ENCODE peak calls at places on chromosomes 6 and 20, in six cellular contexts. G is NT2/D1, Q is HepG2, L is lung, W is OCI-LY7, O is GM12864. T is an unnamed sample.

GRCh38 chr6:20169786-20170185 is 42.5 kb downstream of the MBOAT1 start:
- DNase-seq in G (no peak), Q (no peak), L (no peak), W (no peak), O (no peak), T (no peak)

GRCh38 chr20:64083380-64084208 is 604 bp downstream of the LKAAEAR1 start:
- DNase-seq in G (peak), Q (peak), L (peak), W (peak), O (no peak), T (peak)

GRCh38 chr6:4291453-4292403 is 156.4 kb upstream of the ECI2 start:
- DNase-seq in G (no peak), Q (peak), L (no peak), W (no peak), O (no peak), T (no peak)

GRCh38 chr6:105526198-105526872 is 123.5 kb upstream of the PREP start:
- DNase-seq in G (no peak), Q (no peak), L (no peak), W (no peak), O (no peak), T (no peak)

GRCh38 chr6:113361014-113361645 is 496.0 kb upstream of the MARCKS start:
- DNase-seq in G (no peak), Q (peak), L (no peak), W (no peak), O (no peak), T (no peak)

GRCh38 chr6:75618437-75618836 is 16.8 kb downstream of the SENP6 start:
- DNase-seq in G (no peak), Q (no peak), L (no peak), W (no peak), O (no peak), T (no peak)

GRCh38 chr6:143232849-143233248 is 172.2 kb downstream of the AIG1 start:
- DNase-seq in G (peak), Q (peak), L (peak), W (peak), O (no peak), T (peak)

GRCh38 chr6:50591135-50591534 is 122.2 kb upstream of the TFAP2D start:
- DNase-seq in G (no peak), Q (no peak), L (no peak), W (no peak), O (no peak), T (no peak)

GRCh38 chr20:62780204-62780603 is 16.1 kb upstream of the MRGBP start:
- DNase-seq in G (no peak), Q (no peak), L (no peak), W (no peak), O (no peak), T (no peak)

GRCh38 chr20:3340443-3340842 is 67.0 kb downstream of the DNAAF9 start:
- DNase-seq in G (no peak), Q (no peak), L (peak), W (no peak), O (no peak), T (no peak)

GRCh38 chr6:121653624-121654008 is 218.2 kb downstream of the GJA1 start:
- DNase-seq in G (no peak), Q (no peak), L (no peak), W (no peak), O (no peak), T (no peak)

GRCh38 chr6:21367649-21368154 is 225.8 kb upstream of the SOX4 start:
- DNase-seq in G (no peak), Q (peak), L (no peak), W (no peak), O (no peak), T (no peak)

GRCh38 chr6:112665114-112665513 is 318.0 kb downstream of the RFPL4B start:
- DNase-seq in G (no peak), Q (no peak), L (no peak), W (no peak), O (no peak), T (no peak)

GRCh38 chr20:31572042-31572700 is 32.9 kb upstream of the ID1 start:
- DNase-seq in G (no peak), Q (no peak), L (no peak), W (no peak), O (no peak), T (no peak)
- H3K4me3 ChIP-seq in G (peak), Q (peak), L (no peak), W (peak), O (peak), T (peak)

GRCh38 chr20:47271216-47271615 is 85.3 kb downstream of the ZMYND8 start:
- DNase-seq in G (no peak), Q (no peak), L (no peak), W (no peak), O (no peak), T (no peak)

GRCh38 chr20:47266847-47267515 is 89.5 kb downstream of the ZMYND8 start:
- DNase-seq in G (no peak), Q (no peak), L (no peak), W (no peak), O (no peak), T (no peak)

GRCh38 chr20:47267621-47268020 is 88.9 kb downstream of the ZMYND8 start:
- DNase-seq in G (no peak), Q (no peak), L (no peak), W (no peak), O (no peak), T (no peak)

GRCh38 chr20:47272893-47273590 is 83.5 kb downstream of the ZMYND8 start:
- DNase-seq in G (peak), Q (peak), L (peak), W (peak), O (peak), T (peak)

GRCh38 chr20:47269309-47270165 is 87.0 kb downstream of the ZMYND8 start:
- DNase-seq in G (no peak), Q (no peak), L (no peak), W (no peak), O (no peak), T (no peak)
- H3K4me3 ChIP-seq in G (no peak), Q (no peak), L (no peak), W (no peak), O (no peak), T (no peak)

DNA sequence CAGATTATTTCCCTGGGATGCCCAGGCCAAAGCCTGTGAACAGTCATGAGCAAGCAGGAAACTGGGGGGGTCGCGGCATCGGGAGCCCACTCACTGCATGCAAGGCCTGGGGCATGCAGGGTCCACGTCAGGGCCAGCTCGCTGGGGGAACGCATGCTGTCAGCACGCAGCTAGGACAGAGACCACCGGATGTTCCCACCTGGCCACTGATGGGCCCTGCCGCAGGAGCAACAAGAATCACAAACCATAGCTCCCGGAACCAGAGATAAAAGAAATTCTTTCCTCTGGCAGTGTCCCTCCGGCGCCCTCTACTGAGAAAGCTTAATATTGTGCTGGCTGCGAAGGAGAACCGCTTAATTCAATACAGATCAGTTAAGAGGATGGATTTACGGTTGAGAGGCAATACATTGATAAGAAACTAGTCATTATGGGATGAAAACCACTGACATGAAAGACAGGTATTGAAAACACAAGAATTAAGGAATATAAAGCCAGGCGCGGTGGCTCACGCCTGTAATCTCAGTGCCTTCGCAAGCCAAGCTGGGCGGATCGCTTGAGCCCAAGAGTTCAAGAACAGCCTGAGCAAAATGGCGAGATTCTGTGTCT is 32.6 kb downstream of the C6orf15 start:
- DNase-seq in G (peak), Q (peak), L (peak), W (peak), O (no peak), T (peak)
- H3K4me3 ChIP-seq in G (no peak), Q (no peak), L (no peak), W (no peak), O (no peak), T (no peak)

DNA sequence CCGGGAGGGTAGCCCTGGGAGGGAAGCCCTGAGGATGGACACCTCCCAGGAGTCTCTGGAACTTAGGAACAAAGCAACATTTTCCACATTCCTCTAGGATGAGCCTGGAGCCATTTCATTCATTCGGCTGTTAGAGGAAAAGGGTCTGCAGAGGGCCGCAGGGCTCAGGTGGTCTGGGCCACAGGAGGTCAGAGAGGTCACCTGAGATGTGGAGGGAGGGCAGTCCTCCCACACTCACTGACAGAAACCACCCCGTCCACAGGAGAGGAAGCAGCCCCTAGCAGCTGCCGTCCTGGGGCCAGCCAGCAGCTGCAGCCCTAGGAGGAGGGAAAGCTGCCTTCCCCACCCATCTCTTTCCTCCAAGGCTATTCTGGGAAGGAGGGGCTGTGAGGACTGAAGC is 207.0 kb downstream of the CDC5L start:
- DNase-seq in G (peak), Q (no peak), L (no peak), W (no peak), O (no peak), T (no peak)
- H3K4me3 ChIP-seq in G (no peak), Q (no peak), L (no peak), W (no peak), O (no peak), T (no peak)

GRCh38 chr6:33814663-33814985 is 10.8 kb upstream of the MLN start:
- DNase-seq in G (no peak), Q (no peak), L (no peak), W (no peak), O (no peak), T (no peak)

GRCh38 chr6:33809619-33810018 is 5.8 kb upstream of the MLN start:
- DNase-seq in G (no peak), Q (no peak), L (no peak), W (no peak), O (no peak), T (no peak)

GRCh38 chr6:33813246-33813904 is 9.6 kb upstream of the MLN start:
- DNase-seq in G (no peak), Q (no peak), L (no peak), W (no peak), O (no peak), T (no peak)

GRCh38 chr6:33813960-33814662 is 10.3 kb upstream of the MLN start:
- DNase-seq in G (no peak), Q (no peak), L (no peak), W (no peak), O (no peak), T (no peak)

GRCh38 chr6:33812669-33813068 is 8.9 kb upstream of the MLN start:
- DNase-seq in G (peak), Q (peak), L (no peak), W (peak), O (no peak), T (peak)
- H3K4me3 ChIP-seq in G (no peak), Q (no peak), L (no peak), W (no peak), O (no peak), T (no peak)

DNA sequence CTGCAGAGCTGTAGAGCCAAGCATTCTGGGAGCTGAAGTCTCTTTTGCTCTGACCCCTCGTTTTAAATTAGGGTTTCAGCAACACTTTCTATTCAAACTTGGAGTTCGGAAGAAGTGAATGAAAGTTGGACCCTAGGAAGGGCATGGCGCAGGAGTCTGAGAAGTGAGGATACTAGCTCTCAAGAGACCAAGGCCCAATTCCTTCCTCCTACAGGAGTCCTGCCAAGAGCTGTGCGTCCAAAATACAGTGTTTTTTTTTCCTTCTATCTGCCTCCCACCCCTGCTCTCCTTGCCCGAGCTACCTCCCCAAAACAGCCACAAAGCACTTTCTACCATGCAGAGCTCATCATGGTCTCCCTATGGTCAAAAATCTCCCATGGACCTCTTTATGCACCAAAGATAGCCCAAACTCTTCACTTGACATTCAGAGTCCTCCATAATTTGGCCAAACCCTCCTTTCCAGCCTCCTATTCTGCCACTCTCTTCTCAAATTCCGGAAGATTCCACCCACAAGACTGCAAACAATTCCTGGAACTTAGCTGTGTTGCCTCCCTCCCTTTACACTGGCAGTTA is 649 bp upstream of the CSNK2A1 start:
- DNase-seq in G (no peak), Q (no peak), L (no peak), W (no peak), O (no peak), T (no peak)
- H3K4me3 ChIP-seq in G (peak), Q (peak), L (no peak), W (peak), O (peak), T (peak)

DNA sequence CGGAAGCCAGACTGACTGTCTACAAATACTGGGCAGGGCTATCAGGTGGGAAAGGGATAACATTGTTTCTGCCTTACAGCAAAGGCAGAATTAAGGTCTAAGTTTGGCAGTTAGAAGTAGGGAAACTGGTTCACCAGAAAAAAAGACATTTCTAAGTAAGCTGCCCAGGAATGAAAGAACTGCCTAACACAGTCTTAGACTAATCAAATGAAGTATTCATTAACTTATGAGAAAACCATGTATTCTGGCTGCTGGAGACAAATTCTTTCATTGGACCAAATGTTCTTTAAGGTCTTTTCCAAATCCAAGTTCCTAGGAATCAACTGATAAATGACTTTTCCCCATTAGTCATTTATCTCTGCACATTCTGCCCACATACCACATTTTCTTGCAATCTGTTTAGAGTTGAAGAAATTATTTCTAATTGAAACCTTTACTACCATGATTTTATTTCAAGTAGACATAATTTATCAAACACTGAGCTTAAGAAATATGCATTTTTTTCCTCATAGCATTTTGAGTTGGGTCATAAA is 120.3 kb upstream of the OGFRL1 start:
- DNase-seq in G (no peak), Q (no peak), L (no peak), W (no peak), O (no peak), T (no peak)
- H3K4me3 ChIP-seq in G (no peak), Q (no peak), L (no peak), W (no peak), O (no peak), T (no peak)

GRCh38 chr6:12289655-12290489 is at the start of gene EDN1:
- DNase-seq in G (peak), Q (peak), L (peak), W (peak), O (no peak), T (peak)

GRCh38 chr6:12286381-12287132 is 3.6 kb upstream of the EDN1 start:
- DNase-seq in G (no peak), Q (no peak), L (no peak), W (no peak), O (no peak), T (no peak)

GRCh38 chr6:12290490-12290820 is 294 bp downstream of the EDN1 start:
- DNase-seq in G (no peak), Q (no peak), L (no peak), W (no peak), O (no peak), T (no peak)

GRCh38 chr6:12288844-12289654 is 1.1 kb upstream of the EDN1 start:
- DNase-seq in G (peak), Q (peak), L (peak), W (peak), O (no peak), T (peak)

GRCh38 chr6:12288211-12288618 is 1.9 kb upstream of the EDN1 start:
- DNase-seq in G (no peak), Q (no peak), L (no peak), W (no peak), O (no peak), T (no peak)
- H3K4me3 ChIP-seq in G (no peak), Q (no peak), L (no peak), W (no peak), O (no peak), T (no peak)